ENCODE peak calls at places on chromosomes 13 and 19, in five cellular contexts. I, Y, G, C and V are unnamed samples.

GRCh38 chr19:7682175-7682855 is 1.7 kb downstream of the TRAPPC5 start:
- DNase-seq in I (no peak), Y (no peak), G (no peak), C (no peak), V (no peak)

GRCh38 chr13:99766641-99767045 is 204.9 kb downstream of the ZIC5 start:
- DNase-seq in I (no peak), Y (no peak), G (no peak), C (no peak), V (no peak)

GRCh38 chr13:80157261-80157942 is 183.5 kb downstream of the SPRY2 start:
- DNase-seq in I (no peak), Y (no peak), G (no peak), C (no peak), V (no peak)

GRCh38 chr19:35295792-35296462 is 4.0 kb downstream of the MAG start:
- DNase-seq in I (no peak), Y (peak), G (peak), C (no peak), V (no peak)

GRCh38 chr13:47117268-47117667 is 220.4 kb upstream of the HTR2A start:
- DNase-seq in I (no peak), Y (no peak), G (no peak), C (peak), V (no peak)

GRCh38 chr19:4583961-4584669 is 24.6 kb upstream of the SEMA6B start:
- DNase-seq in I (peak), Y (no peak), G (peak), C (no peak), V (no peak)

GRCh38 chr19:3046621-3047306 is 15.5 kb downstream of the TLE5 start:
- DNase-seq in I (peak), Y (no peak), G (no peak), C (no peak), V (no peak)

GRCh38 chr13:46010148-46010547 is 42.4 kb downstream of the ZC3H13 start:
- DNase-seq in I (no peak), Y (no peak), G (no peak), C (no peak), V (no peak)

GRCh38 chr19:34556500-34556899 is 74.9 kb downstream of the WTIP start:
- DNase-seq in I (no peak), Y (no peak), G (peak), C (peak), V (no peak)

GRCh38 chr19:16338470-16339360 is 14.1 kb downstream of the KLF2 start:
- DNase-seq in I (no peak), Y (no peak), G (peak), C (peak), V (peak)

GRCh38 chr19:40103600-40103999 is 12.9 kb upstream of the ZNF780A start:
- DNase-seq in I (no peak), Y (no peak), G (no peak), C (no peak), V (no peak)

GRCh38 chr13:95660981-95661581 is 15.9 kb upstream of the DNAJC3 start:
- DNase-seq in I (peak), Y (no peak), G (no peak), C (peak), V (no peak)

GRCh38 chr19:1237027-1237659 is 662 bp downstream of the CBARP start:
- DNase-seq in I (no peak), Y (no peak), G (no peak), C (no peak), V (no peak)

GRCh38 chr13:106523566-106523965 is 11.9 kb downstream of the EFNB2 start:
- DNase-seq in I (no peak), Y (no peak), G (no peak), C (no peak), V (no peak)

GRCh38 chr13:102651892-102652291 is 43.0 kb downstream of the METTL21C start:
- DNase-seq in I (no peak), Y (no peak), G (no peak), C (peak), V (no peak)

GRCh38 chr19:48461982-48462655 is 6.7 kb downstream of the KCNJ14 start:
- DNase-seq in I (no peak), Y (no peak), G (no peak), C (no peak), V (no peak)

GRCh38 chr19:42096255-42096837 is 20.4 kb downstream of the ZNF574 start:
- DNase-seq in I (no peak), Y (no peak), G (no peak), C (no peak), V (no peak)

GRCh38 chr19:19513671-19514070 is 1.7 kb downstream of the TSSK6 start:
- DNase-seq in I (no peak), Y (no peak), G (no peak), C (no peak), V (no peak)

GRCh38 chr13:48853381-48854102 is 122.2 kb upstream of the FNDC3A start:
- DNase-seq in I (no peak), Y (no peak), G (peak), C (no peak), V (no peak)

GRCh38 chr13:42395066-42395821 is 123.3 kb downstream of the AKAP11 start:
- DNase-seq in I (no peak), Y (no peak), G (peak), C (no peak), V (no peak)

GRCh38 chr19:10552596-10553053 is 8.9 kb downstream of the ATG4D start:
- DNase-seq in I (peak), Y (no peak), G (no peak), C (no peak), V (no peak)

GRCh38 chr13:33025220-33025744 is 9.1 kb downstream of the KL start:
- DNase-seq in I (no peak), Y (no peak), G (no peak), C (no peak), V (no peak)

GRCh38 chr19:32870154-32870573 is 597 bp upstream of the SLC7A9 start:
- DNase-seq in I (no peak), Y (no peak), G (no peak), C (no peak), V (no peak)

GRCh38 chr19:12975221-12975756 is 5.9 kb downstream of the DAND5 start:
- DNase-seq in I (no peak), Y (no peak), G (no peak), C (no peak), V (no peak)

GRCh38 chr13:95644611-95645052 is at the start of gene DZIP1:
- DNase-seq in I (peak), Y (no peak), G (peak), C (peak), V (no peak)

GRCh38 chr13:30845297-30846214 is 60.5 kb upstream of the MEDAG start:
- DNase-seq in I (no peak), Y (no peak), G (no peak), C (no peak), V (no peak)

GRCh38 chr13:99894835-99895427 is 76.6 kb downstream of the ZIC5 start:
- DNase-seq in I (no peak), Y (no peak), G (no peak), C (no peak), V (no peak)

GRCh38 chr13:87887459-87888123 is 216.4 kb downstream of the SLITRK5 start:
- DNase-seq in I (no peak), Y (no peak), G (no peak), C (no peak), V (no peak)

GRCh38 chr13:83449666-83450395 is 432.4 kb downstream of the SLITRK1 start:
- DNase-seq in I (no peak), Y (no peak), G (no peak), C (peak), V (no peak)

GRCh38 chr19:46803555-46803954 is 15.2 kb upstream of the SLC1A5 start:
- DNase-seq in I (no peak), Y (no peak), G (no peak), C (no peak), V (no peak)

GRCh38 chr19:17975032-17975431 is 8.1 kb downstream of the KCNN1 start:
- DNase-seq in I (no peak), Y (no peak), G (no peak), C (no peak), V (no peak)

GRCh38 chr19:17054746-17055145 is 20.5 kb downstream of the HAUS8 start:
- DNase-seq in I (no peak), Y (no peak), G (no peak), C (no peak), V (no peak)